ENCODE peak calls at places on chromosomes 4 and X, in ten cellular contexts. D is CD4-positive, alpha-beta T cell; Z is A549; B is endothelial cell of umbilical vein; T is H9; F is GM13976; J is fibroblast of the aortic adventitia; R is tibial nerve; N is coronary artery; O is B cell. Q is an unnamed sample.

GRCh38 chr4:113292371-113293042 is 243.1 kb downstream of the ANK2 start:
- DNase-seq in T (peak), J (peak), D (no peak), O (no peak), Z (no peak), B (no peak), N (no peak), F (no peak), R (no peak), Q (no peak)

GRCh38 chr4:101527186-101527585 is 179.9 kb upstream of the PPP3CA start:
- DNase-seq in O (peak), T (no peak), N (no peak), B (no peak), F (peak), R (no peak), D (peak), Z (no peak), J (no peak), Q (no peak)

GRCh38 chrX:85836868-85837267 is 210.5 kb downstream of the CHM start:
- DNase-seq in B (no peak), F (no peak), Z (no peak), T (no peak), R (no peak), O (no peak), N (no peak), J (peak), D (no peak), Q (no peak)

GRCh38 chr4:71270901-71271300 is 67.9 kb upstream of the SLC4A4 start:
- DNase-seq in N (no peak), D (no peak), B (peak), Z (peak), T (peak), J (peak), F (peak), O (no peak), R (no peak), Q (no peak)

GRCh38 chr4:110480031-110480549 is 4.1 kb downstream of the ENPEP start:
- DNase-seq in R (no peak), O (no peak), N (no peak), D (no peak), B (no peak), T (no peak), F (no peak), J (peak), Z (no peak), Q (no peak)

GRCh38 chr4:67593741-67594175 is 35.2 kb downstream of the STAP1 start:
- DNase-seq in N (no peak), J (peak), D (no peak), B (no peak), F (no peak), Z (no peak), T (no peak), O (no peak), R (no peak), Q (no peak)

GRCh38 chrX:39907964-39908616 is 189.7 kb downstream of the BCOR start:
- DNase-seq in R (peak), Z (peak), T (peak), B (peak), D (no peak), F (no peak), J (peak), O (no peak), N (peak), Q (no peak)

GRCh38 chr4:8186883-8187282 is 12.2 kb upstream of the SH3TC1 start:
- DNase-seq in O (no peak), T (no peak), J (no peak), F (no peak), Z (no peak), B (no peak), D (no peak), R (no peak), N (no peak), Q (no peak)

GRCh38 chr4:88610771-88611170 is 18.5 kb downstream of the HERC3 start:
- DNase-seq in F (no peak), J (peak), T (no peak), R (no peak), N (no peak), Z (no peak), D (no peak), O (no peak), B (no peak), Q (no peak)

GRCh38 chr4:81465668-81466357 is 5.9 kb downstream of the RASGEF1B start:
- DNase-seq in R (no peak), O (no peak), D (no peak), Z (no peak), N (no peak), B (no peak), J (no peak), F (no peak), T (no peak), Q (no peak)

GRCh38 chr4:84167089-84167488 is 332.0 kb downstream of the NKX6-1 start:
- DNase-seq in T (no peak), F (no peak), D (no peak), R (no peak), N (no peak), Z (no peak), O (no peak), B (no peak), J (no peak), Q (no peak)

GRCh38 chr4:84166486-84166885 is 332.6 kb downstream of the NKX6-1 start:
- DNase-seq in B (no peak), R (no peak), F (no peak), N (no peak), T (no peak), O (no peak), Z (no peak), J (no peak), D (no peak), Q (no peak)

GRCh38 chr4:84171871-84172270 is 327.2 kb downstream of the NKX6-1 start:
- DNase-seq in B (no peak), T (no peak), R (no peak), Z (no peak), J (no peak), O (no peak), F (no peak), D (no peak), N (no peak), Q (no peak)

DNA sequence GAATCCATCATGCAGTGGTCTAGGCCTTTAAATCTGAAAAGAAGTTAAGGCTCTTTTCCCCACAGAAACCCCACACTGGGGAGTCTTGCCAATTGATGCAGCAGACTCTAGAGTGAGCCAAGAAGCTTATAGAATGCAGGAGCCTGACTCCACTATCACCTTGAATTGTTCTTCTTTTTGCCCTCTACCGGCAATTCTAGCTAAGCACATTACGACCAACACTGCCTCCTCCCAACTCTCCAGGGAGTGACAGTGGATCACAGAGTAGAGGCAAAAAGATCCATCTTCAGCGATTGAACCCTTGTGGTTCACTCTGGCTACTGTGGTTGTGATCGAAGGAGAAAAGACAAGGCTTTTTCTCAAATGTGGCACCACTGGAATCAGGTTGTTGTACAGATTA is 331.5 kb downstream of the NKX6-1 start:
- DNase-seq in D (no peak), J (no peak), Z (no peak), N (no peak), R (no peak), F (no peak), T (peak), O (no peak), B (no peak), Q (no peak)
- TF ChIP-seq CTCF in D (no peak), J (no peak), Z (no peak), N (no peak), R (no peak), F (no peak), T (peak), O (no peak), B (no peak), Q (peak)

DNA sequence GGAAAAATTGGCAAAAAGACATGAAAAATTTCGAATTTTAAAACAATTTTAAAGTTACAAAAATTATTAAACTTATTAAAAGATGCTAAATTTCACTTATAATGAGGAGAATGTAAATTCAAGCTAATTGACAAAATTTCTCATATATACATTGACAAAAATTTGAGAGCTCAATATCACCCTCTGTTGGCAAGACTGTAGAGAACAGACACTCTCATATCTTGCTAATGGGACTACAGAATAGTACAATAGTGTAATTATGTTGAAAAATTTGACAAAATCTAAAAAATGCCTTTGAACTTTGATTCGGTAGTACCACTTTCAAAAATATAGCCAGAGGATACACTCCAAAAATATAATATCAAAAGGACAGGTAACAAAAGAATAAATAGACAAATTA is 29.8 kb downstream of the DCAF8L2 start:
- DNase-seq in D (no peak), J (peak), B (peak), Z (no peak), R (no peak), T (no peak), N (no peak), F (no peak), O (no peak), Q (no peak)
- TF ChIP-seq CTCF in D (no peak), J (peak), B (peak), Z (peak), R (peak), T (peak), N (no peak), F (no peak), O (no peak), Q (peak)

DNA sequence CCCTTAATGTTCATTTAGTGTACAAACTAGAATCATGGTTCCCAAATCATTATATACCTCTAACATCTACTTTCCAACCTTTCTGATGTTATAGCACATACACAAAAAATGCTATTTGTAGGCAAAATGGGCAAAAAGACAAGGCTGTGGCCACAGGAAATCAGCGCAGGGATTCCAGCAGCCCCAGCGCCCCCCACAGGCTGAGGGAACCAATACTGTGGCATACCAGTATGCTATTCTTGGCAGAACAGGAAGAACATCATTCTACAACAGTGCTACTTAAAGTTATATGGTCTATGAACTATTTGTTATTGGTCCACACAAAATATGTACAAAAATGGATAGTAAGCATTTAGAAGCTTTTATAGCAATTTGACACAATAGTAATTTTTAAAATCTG is 25.3 kb downstream of the STEEP1 start:
- DNase-seq in F (no peak), R (no peak), O (no peak), Z (peak), N (no peak), B (no peak), J (no peak), D (no peak), T (no peak), Q (no peak)
- TF ChIP-seq CTCF in F (no peak), R (no peak), O (no peak), Z (no peak), N (no peak), B (no peak), J (no peak), D (no peak), T (peak), Q (no peak)

GRCh38 chrX:132565273-132565672 is 76.4 kb upstream of the MBNL3 start:
- DNase-seq in T (no peak), F (no peak), R (no peak), N (no peak), O (no peak), B (no peak), Z (no peak), D (no peak), J (peak), Q (no peak)
- TF ChIP-seq CTCF in T (no peak), F (no peak), R (no peak), N (no peak), O (no peak), B (no peak), Z (no peak), D (no peak), J (no peak), Q (no peak)

DNA sequence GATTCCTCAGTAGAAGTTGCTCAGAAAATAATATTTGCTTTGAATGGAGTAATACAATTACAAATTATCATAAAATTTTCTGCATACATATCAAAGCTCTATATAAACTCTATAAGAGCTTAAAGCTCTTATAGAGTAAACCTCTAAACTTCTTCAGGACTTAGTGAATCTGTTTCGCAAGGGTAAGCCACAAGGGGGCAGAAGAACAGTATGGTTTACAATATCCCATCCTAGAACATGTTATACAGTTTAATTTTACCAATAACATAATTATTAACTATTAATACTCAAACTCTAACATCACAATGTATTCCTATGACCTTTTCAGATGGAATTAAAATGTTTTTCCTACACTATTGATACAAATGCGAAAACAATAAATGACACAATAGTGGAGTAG is 33.8 kb upstream of the SPANXN1 start:
- DNase-seq in B (no peak), Z (no peak), N (no peak), O (no peak), F (no peak), R (no peak), J (no peak), D (no peak), T (no peak), Q (no peak)
- TF ChIP-seq CTCF in B (no peak), Z (peak), N (no peak), O (no peak), F (peak), R (peak), J (peak), D (no peak), T (peak), Q (peak)

DNA sequence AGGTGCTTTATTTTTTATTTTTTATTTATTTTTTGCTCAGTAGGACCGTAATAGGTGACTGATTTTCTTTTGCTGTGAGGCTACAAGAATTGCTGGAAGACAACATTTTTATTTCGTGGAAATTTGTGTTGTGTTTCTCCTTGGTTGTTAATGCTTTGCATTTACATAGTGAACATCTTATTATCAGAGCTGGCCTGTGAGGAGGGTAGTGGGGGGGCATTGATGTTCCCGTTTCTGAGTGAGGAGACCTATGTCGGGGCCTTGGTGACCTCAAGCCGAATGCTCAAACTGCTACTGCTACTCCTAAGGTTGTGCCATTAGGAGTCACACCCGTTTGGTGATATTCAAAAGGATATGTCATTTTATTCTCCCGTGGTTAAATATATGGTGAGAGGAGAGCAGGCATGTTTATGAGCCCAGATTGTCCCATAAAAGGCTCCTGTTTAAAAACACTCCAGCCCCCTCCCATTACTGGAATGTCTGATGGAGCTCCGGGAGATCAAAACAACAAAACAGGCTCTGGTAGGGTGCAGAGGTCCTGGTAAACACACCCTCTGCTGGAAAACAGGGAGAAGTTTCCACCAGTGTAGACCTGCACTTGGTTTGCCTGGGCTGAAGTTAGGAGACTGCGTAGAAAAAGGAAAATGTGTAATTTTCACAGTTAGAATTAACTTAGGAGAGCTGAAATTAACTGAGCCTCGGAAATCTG is 5.6 kb downstream of the PDGFRA start:
- DNase-seq in B (no peak), T (no peak), O (no peak), Z (no peak), R (no peak), D (no peak), F (no peak), J (peak), N (no peak), Q (no peak)
- TF ChIP-seq CTCF in B (no peak), T (no peak), O (peak), Z (no peak), R (no peak), D (peak), F (no peak), J (peak), N (peak), Q (no peak)

DNA sequence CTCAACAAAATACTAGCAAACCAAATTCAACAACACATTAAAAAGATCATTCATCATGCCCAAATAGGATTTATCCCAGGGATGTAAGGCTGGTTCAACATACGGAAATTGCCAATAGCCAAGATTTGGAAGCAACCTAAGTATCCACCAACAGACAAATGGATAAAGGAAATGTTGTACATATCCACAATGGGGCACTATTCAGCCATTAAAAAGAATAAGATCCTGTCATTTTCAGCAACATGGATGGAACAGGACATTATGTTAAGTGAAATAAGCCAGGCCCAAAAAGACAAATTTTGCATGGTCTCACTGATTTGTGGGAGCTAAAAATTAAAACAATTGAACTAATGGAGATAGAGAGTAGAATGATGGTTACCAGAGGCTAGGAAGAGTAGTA is 82.0 kb upstream of the FAM241A start:
- DNase-seq in F (no peak), B (no peak), T (no peak), O (no peak), J (no peak), D (no peak), R (no peak), Z (no peak), N (no peak), Q (no peak)
- TF ChIP-seq CTCF in F (no peak), B (no peak), T (no peak), O (no peak), J (no peak), D (no peak), R (no peak), Z (peak), N (no peak), Q (no peak)

GRCh38 chr4:10034612-10035104 is 13.4 kb upstream of the SLC2A9 start:
- DNase-seq in F (no peak), R (no peak), D (no peak), N (no peak), Z (no peak), J (no peak), O (no peak), B (no peak), T (no peak), Q (no peak)

GRCh38 chr4:10040049-10040892 is 19.0 kb upstream of the SLC2A9 start:
- DNase-seq in Z (no peak), R (no peak), N (peak), D (no peak), O (no peak), T (no peak), J (no peak), B (no peak), F (no peak), Q (no peak)

GRCh38 chr4:10034136-10034535 is 12.8 kb upstream of the SLC2A9 start:
- DNase-seq in T (no peak), R (no peak), F (no peak), Z (no peak), O (no peak), B (no peak), D (no peak), J (no peak), N (no peak), Q (no peak)

GRCh38 chr4:10035130-10035529 is 13.8 kb upstream of the SLC2A9 start:
- DNase-seq in N (no peak), R (no peak), O (no peak), D (no peak), T (no peak), Z (no peak), F (no peak), B (no peak), J (no peak), Q (no peak)

DNA sequence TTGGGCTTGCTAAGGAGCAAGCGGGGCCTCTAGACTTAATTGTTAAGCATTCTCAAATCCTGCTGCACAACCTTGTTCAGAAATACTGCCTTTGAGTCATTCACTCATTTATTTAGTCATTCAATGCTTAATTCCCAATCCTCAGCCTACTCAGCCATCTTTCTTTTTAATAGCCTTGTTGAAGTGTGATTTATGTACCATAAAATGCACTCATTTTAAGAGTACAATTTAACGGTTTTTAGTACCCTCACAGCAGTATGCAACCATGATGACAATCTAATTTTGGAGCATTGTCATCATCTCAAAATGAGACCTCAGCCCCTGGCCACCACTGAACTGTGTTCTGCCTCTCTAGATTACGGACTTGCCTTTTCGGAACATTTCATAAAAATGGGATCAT is 15.6 kb upstream of the SLC2A9 start:
- DNase-seq in O (no peak), Z (no peak), D (no peak), B (no peak), J (no peak), T (no peak), F (no peak), R (no peak), N (peak), Q (no peak)
- TF ChIP-seq CTCF in O (no peak), Z (no peak), D (no peak), B (no peak), J (no peak), T (no peak), F (no peak), R (no peak), N (no peak), Q (no peak)

DNA sequence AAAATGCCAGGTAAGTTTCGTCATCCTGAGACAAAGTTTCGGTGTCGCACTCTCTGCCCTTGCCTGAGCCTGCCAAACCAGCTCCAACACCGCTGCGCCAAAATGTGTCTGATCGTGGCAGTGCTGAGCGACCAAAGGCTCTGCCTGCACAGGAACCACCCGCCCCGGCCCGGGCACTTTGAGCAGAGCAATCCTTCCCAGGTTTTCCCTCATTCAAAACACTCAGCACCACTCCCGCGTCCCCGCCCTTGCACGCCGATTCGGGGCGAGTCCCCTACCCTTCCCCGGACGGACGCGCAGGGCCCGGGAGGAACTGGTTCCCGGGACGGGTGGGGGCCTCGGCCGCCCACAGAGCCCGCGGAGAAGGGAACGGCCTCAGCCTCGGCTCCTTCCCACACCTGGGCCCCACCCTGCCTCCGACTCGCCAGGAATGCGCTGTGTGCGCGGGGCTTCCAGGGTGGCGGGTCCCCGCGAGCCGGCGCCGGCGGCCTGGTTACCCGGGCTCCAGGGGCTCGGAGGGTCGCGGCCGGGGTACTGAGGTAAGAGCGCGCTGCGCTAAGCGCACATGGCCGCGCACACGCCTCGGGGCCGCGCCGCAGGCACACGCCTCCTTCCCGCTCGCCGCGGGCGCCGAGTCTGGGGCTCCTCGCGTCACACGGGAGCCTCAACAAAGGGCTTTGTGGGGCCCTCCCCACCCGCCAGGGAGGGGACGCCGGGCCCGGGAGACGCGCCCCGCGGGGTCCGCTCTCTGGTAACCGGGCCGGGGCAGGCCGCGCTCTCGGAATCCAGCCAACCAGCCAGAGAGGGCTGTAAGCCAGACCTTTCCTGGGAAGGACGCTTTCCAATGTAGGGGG is at the start of gene C4orf36:
- DNase-seq in T (peak), Z (peak), F (peak), D (peak), N (peak), J (no peak), O (no peak), R (peak), B (peak), Q (peak)
- TF ChIP-seq CTCF in T (no peak), Z (no peak), F (no peak), D (no peak), N (no peak), J (no peak), O (no peak), R (no peak), B (no peak), Q (peak)

Q was measured in progenitor cell of endocrine pancreas.